ENCODE peak calls at places on chromosome 11, in four cellular contexts. S is psoas muscle, X is Panc1, Y is heart right ventricle. F is an unnamed sample. For H3K9me3, the result is how much of the 10 kb centered on the place peaks cover.

GRCh38 chr11:72144807-72145565 is 9.5 kb downstream of the FOLR3 start:
- DNase-seq in S (no peak), X (no peak), Y (no peak), F (no peak)

GRCh38 chr11:127649958-127650357 is 649.4 kb upstream of the KIRREL3 start:
- DNase-seq in S (no peak), X (no peak), Y (no peak), F (no peak)

GRCh38 chr11:73530109-73530508 is 67.8 kb downstream of the FAM168A start:
- DNase-seq in S (no peak), X (no peak), Y (no peak), F (no peak)

GRCh38 chr11:73907191-73907590 is 30.4 kb downstream of the PAAF1 start:
- DNase-seq in S (peak), X (no peak), Y (no peak), F (no peak)

GRCh38 chr11:134480129-134480652 is 68.1 kb upstream of the B3GAT1 start:
- DNase-seq in S (no peak), X (no peak), Y (no peak), F (no peak)

GRCh38 chr11:62508336-62509058 is 38.1 kb downstream of the AHNAK start:
- DNase-seq in S (peak), X (peak), Y (peak), F (no peak)

GRCh38 chr11:88886796-88887195 is 179.0 kb downstream of the GRM5 start:
- DNase-seq in S (no peak), X (peak), Y (no peak), F (no peak)

GRCh38 chr11:66646875-66647274 is 8.4 kb downstream of the RBM4 start:
- DNase-seq in S (no peak), X (no peak), Y (no peak), F (no peak)

GRCh38 chr11:68966894-68967780 is 13.6 kb downstream of the MRGPRD start:
- DNase-seq in S (no peak), X (no peak), Y (no peak), F (no peak)
- H3K9me3 ChIP-seq in S (under half), X (under half), Y (under half), F (under half)

DNA sequence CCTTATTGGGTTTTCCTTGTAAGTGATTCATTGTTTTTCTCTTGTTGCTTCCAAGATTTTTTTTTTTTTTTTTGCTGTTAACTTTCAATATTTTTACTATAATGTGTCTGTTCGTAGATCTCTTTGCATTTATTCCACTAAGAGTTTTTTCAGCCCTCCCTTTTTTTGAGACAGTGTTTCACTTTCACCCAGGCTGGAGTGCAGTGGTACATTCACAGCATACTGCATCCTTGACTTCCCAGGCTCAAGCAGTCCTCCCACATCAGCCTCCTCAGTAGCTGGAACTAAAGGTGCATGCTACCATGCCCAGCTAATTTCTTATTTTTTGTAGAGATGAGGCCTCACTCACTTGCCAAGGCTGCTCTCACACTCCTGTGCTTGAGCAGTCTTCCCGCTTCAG is 1282.0 kb upstream of the CNTN5 start:
- DNase-seq in S (no peak), X (no peak), Y (no peak), F (no peak)
- H3K9me3 ChIP-seq in S (under half), X (under half), Y (under half), F (under half)

DNA sequence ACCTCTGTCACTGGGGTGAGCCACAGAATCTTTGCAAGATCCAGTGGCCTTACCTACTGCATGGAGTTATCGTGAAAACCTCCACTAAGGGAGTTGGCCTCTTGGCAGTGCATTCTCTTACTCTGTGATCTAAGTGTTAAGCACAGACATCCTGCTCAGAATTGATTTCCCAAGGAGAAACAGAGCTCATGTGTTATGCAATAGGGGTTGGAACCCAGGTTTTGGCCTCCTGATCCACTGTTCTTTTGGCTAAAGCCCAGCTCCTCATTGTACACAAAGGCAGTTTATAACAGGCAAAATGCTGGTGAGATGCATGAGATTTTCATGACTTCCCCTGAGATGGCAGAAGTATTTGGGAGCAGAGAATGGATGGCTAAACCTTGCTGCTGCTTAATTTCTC is 11.8 kb downstream of the DTX4 start:
- DNase-seq in S (no peak), X (no peak), Y (no peak), F (no peak)
- H3K9me3 ChIP-seq in S (under half), X (under half), Y (under half), F (under half)

GRCh38 chr11:50032574-50032973 is at the start of gene OR4C45:
- DNase-seq in S (no peak), X (no peak), Y (no peak), F (no peak)

GRCh38 chr11:50030193-50030592 is 2.5 kb upstream of the OR4C45 start:
- DNase-seq in S (no peak), X (no peak), Y (no peak), F (no peak)
- H3K9me3 ChIP-seq in S (under half), X (under half), Y (under half), F (under half)

GRCh38 chr11:84140386-84141169 is 854.4 kb upstream of the CCDC90B start:
- DNase-seq in S (no peak), X (no peak), Y (no peak), F (no peak)

GRCh38 chr11:84137960-84138359 is 851.8 kb upstream of the CCDC90B start:
- DNase-seq in S (no peak), X (no peak), Y (no peak), F (no peak)

GRCh38 chr11:84146826-84147225 is 860.7 kb upstream of the CCDC90B start:
- DNase-seq in S (no peak), X (no peak), Y (no peak), F (no peak)

GRCh38 chr11:84144531-84144930 is 858.4 kb upstream of the CCDC90B start:
- DNase-seq in S (no peak), X (no peak), Y (no peak), F (no peak)

GRCh38 chr11:84142411-84142810 is 856.2 kb upstream of the CCDC90B start:
- DNase-seq in S (no peak), X (no peak), Y (no peak), F (no peak)
- H3K9me3 ChIP-seq in S (under half), X (under half), Y (under half), F (under half)

GRCh38 chr11:2767071-2767470 is 67.3 kb upstream of the KCNQ1OT1 start:
- DNase-seq in S (no peak), X (no peak), Y (no peak), F (no peak)

GRCh38 chr11:2769409-2769778 is 69.6 kb upstream of the KCNQ1OT1 start:
- DNase-seq in S (no peak), X (no peak), Y (no peak), F (no peak)

GRCh38 chr11:2766166-2766565 is 66.4 kb upstream of the KCNQ1OT1 start:
- DNase-seq in S (no peak), X (no peak), Y (no peak), F (no peak)

GRCh38 chr11:2768471-2769408 is 68.9 kb upstream of the KCNQ1OT1 start:
- DNase-seq in S (no peak), X (no peak), Y (no peak), F (no peak)

DNA sequence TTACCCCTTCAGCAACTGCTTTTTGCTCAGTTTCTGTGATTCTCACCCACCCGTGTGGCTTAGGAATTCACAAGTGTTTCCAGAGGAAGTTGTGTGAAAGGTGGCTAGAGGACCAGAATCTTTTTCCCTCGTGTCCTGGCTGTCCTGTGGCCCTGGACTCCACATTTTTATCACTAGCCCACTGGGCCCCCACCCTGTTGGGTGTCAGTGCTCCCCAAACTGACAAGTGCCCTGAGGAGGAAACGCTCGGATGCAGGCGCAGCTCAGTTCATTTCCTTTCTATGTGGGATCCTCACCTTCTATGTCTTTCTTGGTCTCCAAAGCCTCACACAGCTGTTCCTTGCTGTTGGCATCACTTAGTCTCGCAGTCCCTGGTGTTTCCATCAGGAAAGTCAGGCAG is 68.0 kb upstream of the KCNQ1OT1 start:
- DNase-seq in S (no peak), X (no peak), Y (no peak), F (peak)
- H3K9me3 ChIP-seq in S (under half), X (under half), Y (under half), F (under half)

GRCh38 chr11:121349790-121350189 is 57.2 kb downstream of the SC5D start:
- DNase-seq in S (no peak), X (no peak), Y (no peak), F (no peak)
- H3K9me3 ChIP-seq in S (under half), X (under half), Y (under half), F (under half)

GRCh38 chr11:97506360-97506759 is 1116.5 kb downstream of the JRKL start:
- DNase-seq in S (no peak), X (no peak), Y (no peak), F (no peak)
- H3K9me3 ChIP-seq in S (under half), X (under half), Y (under half), F (under half)

F was measured in T-helper 17 cell.